ENCODE peak calls at places on chromosome 21, in five cellular contexts. T is psoas muscle; U is AG10803; J is activated CD4-positive, alpha-beta T cell treated with anti-CD3 and anti-CD28 coated beads for 48 hours; G is breast epithelium. L is an unnamed sample.

GRCh38 chr21:39096754-39097153 is 86.5 kb downstream of the PSMG1 start:
- DNase-seq in T (no peak), U (no peak), J (no peak), G (no peak), L (no peak)

GRCh38 chr21:46212721-46213484 is 15.7 kb downstream of the LSS start:
- DNase-seq in T (no peak), U (no peak), J (no peak), G (no peak), L (no peak)

GRCh38 chr21:39079617-39080016 is 103.6 kb downstream of the PSMG1 start:
- DNase-seq in T (peak), U (no peak), J (no peak), G (peak), L (peak)

GRCh38 chr21:44259082-44259705 is 2.5 kb downstream of the DNMT3L start:
- DNase-seq in T (no peak), U (no peak), J (no peak), G (no peak), L (no peak)

GRCh38 chr21:19237603-19238002 is 834.0 kb upstream of the TMPRSS15 start:
- DNase-seq in T (no peak), U (no peak), J (no peak), G (no peak), L (no peak)

GRCh38 chr21:27422435-27422834 is 455.5 kb upstream of the ADAMTS5 start:
- DNase-seq in T (no peak), U (peak), J (no peak), G (no peak), L (no peak)

GRCh38 chr21:26177741-26178452 is 7.3 kb upstream of the APP start:
- DNase-seq in T (no peak), U (peak), J (no peak), G (no peak), L (no peak)

GRCh38 chr21:38721983-38722382 is 83.7 kb upstream of the ETS2 start:
- DNase-seq in T (no peak), U (peak), J (no peak), G (no peak), L (no peak)

GRCh38 chr21:29656504-29657227 is 283.1 kb downstream of the GRIK1 start:
- DNase-seq in T (no peak), U (peak), J (no peak), G (no peak), L (no peak)

GRCh38 chr21:41171210-41171609 is 3.2 kb downstream of the BACE2 start:
- DNase-seq in T (peak), U (no peak), J (no peak), G (peak), L (peak)

GRCh38 chr21:35163381-35163780 is 114.3 kb upstream of the RUNX1 start:
- DNase-seq in T (no peak), U (peak), J (no peak), G (no peak), L (no peak)

GRCh38 chr21:43936186-43936967 is 71.4 kb downstream of the AGPAT3 start:
- DNase-seq in T (peak), U (peak), J (no peak), G (peak), L (no peak)

GRCh38 chr21:35189077-35189863 is 140.2 kb upstream of the RUNX1 start:
- DNase-seq in T (peak), U (peak), J (no peak), G (no peak), L (no peak)

GRCh38 chr21:15197696-15198095 is 132.9 kb upstream of the NRIP1 start:
- DNase-seq in T (no peak), U (no peak), J (no peak), G (no peak), L (no peak)

GRCh38 chr21:46509760-46510159 is 51.1 kb downstream of the DIP2A start:
- DNase-seq in T (no peak), U (peak), J (no peak), G (no peak), L (no peak)

L was measured in left ventricle myocardium inferior.